ENCODE peak calls at places on chromosome 22, in five cellular contexts. T, W, K, Z and R are unnamed samples.

GRCh38 chr22:38700271-38700788 is 413 bp downstream of the JOSD1 start:
- DNase-seq in T (peak; percentile 85), W (peak; percentile 89), K (no peak), Z (peak; percentile 53), R (peak; percentile 86)

GRCh38 chr22:44758354-44758969 is 6.1 kb downstream of the ARHGAP8 start:
- DNase-seq in T (no peak), W (no peak), K (peak; percentile 74), Z (peak; percentile 72), R (peak; percentile 88)

GRCh38 chr22:42856179-42856864 is 751 bp downstream of the ARFGAP3 start:
- DNase-seq in T (peak; percentile 69), W (peak; percentile 42), K (peak; percentile 22), Z (no peak), R (peak; percentile 72)

GRCh38 chr22:21902296-21903087 is 35.0 kb upstream of the MAPK1 start:
- DNase-seq in T (no peak), W (no peak), K (no peak), Z (no peak), R (peak; percentile 1)

GRCh38 chr22:29621761-29622526 is 18.5 kb downstream of the NF2 start:
- DNase-seq in T (no peak), W (no peak), K (peak; percentile 97), Z (peak; percentile 98), R (peak; percentile 85)

GRCh38 chr22:27990879-27991278 is 71.8 kb upstream of the PITPNB start:
- DNase-seq in T (peak; percentile 52), W (peak; percentile 84), K (peak; percentile 8), Z (peak; percentile 6), R (peak; percentile 97)

GRCh38 chr22:25364736-25365241 is 145.3 kb downstream of the CRYBB2 start:
- DNase-seq in T (peak; percentile 39), W (no peak), K (peak; percentile 20), Z (no peak), R (peak; percentile 15)

GRCh38 chr22:35301370-35301874 is 1.7 kb downstream of the TOM1 start:
- DNase-seq in T (no peak), W (no peak), K (peak; percentile 96), Z (peak; percentile 79), R (peak; percentile 89)

GRCh38 chr22:19576460-19577421 is 52.5 kb upstream of the CLDN5 start:
- DNase-seq in T (no peak), W (peak; percentile 27), K (peak; percentile 69), Z (peak; percentile 56), R (peak; percentile 94)

GRCh38 chr22:22770280-22770871 is 117.2 kb upstream of the IGLL5 start:
- DNase-seq in T (peak; percentile 64), W (peak; percentile 68), K (no peak), Z (peak; percentile 64), R (peak; percentile 72)

GRCh38 chr22:23222033-23222840 is 41.9 kb downstream of the BCR start:
- DNase-seq in T (peak; percentile 10), W (no peak), K (no peak), Z (no peak), R (no peak)

GRCh38 chr22:41290262-41291221 is 4.6 kb upstream of the RANGAP1 start:
- DNase-seq in T (no peak), W (peak; percentile 52), K (peak; percentile 83), Z (peak; percentile 81), R (peak; percentile 90)

GRCh38 chr22:17944205-17944725 is 80.1 kb downstream of the MICAL3 start:
- DNase-seq in T (no peak), W (peak; percentile 64), K (no peak), Z (no peak), R (no peak)

GRCh38 chr22:23274891-23275694 is 94.8 kb downstream of the BCR start:
- DNase-seq in T (no peak), W (no peak), K (no peak), Z (no peak), R (no peak)

GRCh38 chr22:46109474-46110003 is 40.8 kb upstream of the PPARA start:
- DNase-seq in T (no peak), W (no peak), K (no peak), Z (no peak), R (no peak)

GRCh38 chr22:46113110-46113909 is 37.0 kb upstream of the PPARA start:
- DNase-seq in T (no peak), W (no peak), K (no peak), Z (no peak), R (no peak)

GRCh38 chr22:46110215-46110614 is 40.1 kb upstream of the PPARA start:
- DNase-seq in T (no peak), W (no peak), K (peak; percentile 34), Z (peak; percentile 58), R (peak; percentile 97)

GRCh38 chr22:46112405-46112804 is 37.9 kb upstream of the PPARA start:
- DNase-seq in T (no peak), W (no peak), K (no peak), Z (no peak), R (no peak)

DNA sequence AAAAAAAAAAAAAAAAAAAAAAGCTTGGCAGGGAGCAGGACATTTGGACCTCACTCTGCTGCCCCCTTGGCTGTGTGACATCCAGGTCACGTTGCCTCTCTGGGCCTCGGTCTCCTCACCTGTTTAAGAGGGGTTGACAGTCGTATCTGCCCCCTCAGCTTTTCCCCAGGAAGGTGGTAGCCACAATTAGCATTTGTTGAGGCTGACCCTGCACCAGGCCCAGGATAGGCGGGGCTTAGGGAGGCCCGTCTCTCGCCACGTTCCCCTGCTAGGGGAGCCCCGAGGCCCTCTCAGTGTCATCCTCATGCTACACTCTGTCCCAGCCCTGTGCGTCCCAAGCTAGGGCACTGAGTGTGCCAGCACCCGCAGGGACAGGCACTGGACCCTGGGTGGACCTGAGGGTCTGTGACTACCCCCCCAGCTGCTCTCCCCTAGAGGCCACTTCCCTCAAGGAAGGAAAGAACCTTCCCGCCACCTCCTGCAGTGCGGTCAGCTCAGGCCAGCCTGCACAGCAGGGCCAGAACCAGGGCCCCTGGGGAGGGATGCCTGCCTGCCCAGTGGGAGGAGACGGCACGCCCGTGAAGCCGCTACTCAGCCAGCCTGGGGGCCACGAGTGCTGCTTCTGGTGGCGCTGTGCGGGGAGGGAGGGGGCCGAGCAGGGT is 38.5 kb upstream of the PPARA start:
- DNase-seq in T (no peak), W (peak; percentile 28), K (no peak), Z (no peak), R (no peak)
- H3K27ac ChIP-seq in T (peak overlapping the region; percentile 68), W (no peak overlapping the region), K (no peak overlapping the region), Z (no peak overlapping the region), R (peak overlapping the region; percentile 45)

GRCh38 chr22:45831394-45831793 is 145.6 kb downstream of the WNT7B start:
- DNase-seq in T (no peak), W (no peak), K (peak; percentile 38), Z (peak; percentile 62), R (no peak)
- H3K36me3 ChIP-seq in T (no peaks in the 10 kb centered on the region), W (no peaks in the 10 kb centered on the region), K (peaks cover 18% of the 10 kb centered on the region), Z (no peaks in the 10 kb centered on the region), R (peaks cover 17% of the 10 kb centered on the region)

GRCh38 chr22:37674248-37674647 is 1.2 kb upstream of the LGALS1 start:
- DNase-seq in T (no peak), W (no peak), K (no peak), Z (no peak), R (no peak)
- H3K27ac ChIP-seq in T (peak overlapping the region; percentile 94), W (no peak overlapping the region), K (peak overlapping the region; percentile 84), Z (peak overlapping the region; percentile 93), R (peak overlapping the region; percentile 13)

GRCh38 chr22:32416556-32417085 is 4.6 kb upstream of the RTCB start:
- DNase-seq in T (no peak), W (no peak), K (no peak), Z (no peak), R (no peak)
- H3K36me3 ChIP-seq in T (no peaks in the 10 kb centered on the region), W (no peaks in the 10 kb centered on the region), K (no peaks in the 10 kb centered on the region), Z (no peaks in the 10 kb centered on the region), R (no peaks in the 10 kb centered on the region)